ENCODE peak calls at places on chromosomes 13 and 19, in seven cellular contexts. E is left lung, C is Caco-2, L is brain microvascular endothelial cell, Z is A549, T is fibroblast of mammary gland, B is GM12865. U is an unnamed sample.

GRCh38 chr19:36213793-36214387 is 575 bp downstream of the ZNF565 start:
- DNase-seq in E (no peak), C (no peak), L (peak), Z (no peak), T (peak), B (no peak), U (no peak)

GRCh38 chr19:32336259-32337111 is 8.9 kb upstream of the ZNF507 start:
- DNase-seq in E (no peak), C (peak), L (peak), Z (peak), T (peak), B (no peak), U (peak)

GRCh38 chr13:34413538-34414210 is 528.4 kb upstream of the NBEA start:
- DNase-seq in E (no peak), C (no peak), L (no peak), Z (no peak), T (no peak), B (no peak), U (no peak)

GRCh38 chr13:110648155-110648819 is 32.9 kb downstream of the NAXD start:
- DNase-seq in E (peak), C (no peak), L (no peak), Z (no peak), T (no peak), B (no peak), U (no peak)

GRCh38 chr19:48553676-48554384 is 1.9 kb downstream of the SULT2B1 start:
- DNase-seq in E (no peak), C (peak), L (peak), Z (peak), T (peak), B (no peak), U (peak)

GRCh38 chr19:42628411-42629135 is 33.8 kb upstream of the CEACAM8 start:
- DNase-seq in E (no peak), C (no peak), L (no peak), Z (no peak), T (peak), B (peak), U (no peak)

GRCh38 chr13:100195568-100195967 is 106.7 kb downstream of the PCCA start:
- DNase-seq in E (no peak), C (no peak), L (no peak), Z (no peak), T (no peak), B (no peak), U (no peak)

GRCh38 chr13:75180805-75181455 is 301.0 kb downstream of the TBC1D4 start:
- DNase-seq in E (no peak), C (no peak), L (no peak), Z (peak), T (peak), B (no peak), U (peak)

GRCh38 chr13:106186366-106187030 is 349.0 kb downstream of the EFNB2 start:
- DNase-seq in E (no peak), C (no peak), L (no peak), Z (no peak), T (peak), B (no peak), U (no peak)

GRCh38 chr13:100989424-100989823 is 314.8 kb upstream of the TMTC4 start:
- DNase-seq in E (no peak), C (no peak), L (no peak), Z (no peak), T (no peak), B (no peak), U (no peak)

GRCh38 chr13:29722415-29722814 is 126.9 kb upstream of the SLC7A1 start:
- DNase-seq in E (no peak), C (no peak), L (no peak), Z (no peak), T (no peak), B (no peak), U (no peak)

GRCh38 chr13:51938454-51938853 is 72.8 kb downstream of the ATP7B start:
- DNase-seq in E (no peak), C (no peak), L (no peak), Z (no peak), T (no peak), B (no peak), U (no peak)

GRCh38 chr13:76737526-76737925 is 148.7 kb downstream of the KCTD12 start:
- DNase-seq in E (no peak), C (no peak), L (no peak), Z (no peak), T (no peak), B (no peak), U (no peak)

GRCh38 chr19:15673176-15673654 is 328 bp downstream of the CYP4F12 start:
- DNase-seq in E (no peak), C (no peak), L (no peak), Z (peak), T (no peak), B (no peak), U (no peak)

GRCh38 chr19:15297416-15298224 is 34.7 kb downstream of the BRD4 start:
- DNase-seq in E (no peak), C (peak), L (peak), Z (peak), T (peak), B (no peak), U (peak)

GRCh38 chr13:98575876-98576214 is 1.1 kb downstream of the STK24 start:
- DNase-seq in E (no peak), C (no peak), L (no peak), Z (no peak), T (no peak), B (no peak), U (peak)

GRCh38 chr13:98577823-98578285 is 947 bp upstream of the STK24 start:
- DNase-seq in E (no peak), C (no peak), L (no peak), Z (peak), T (no peak), B (no peak), U (no peak)

GRCh38 chr13:98575009-98575866 is 1.7 kb downstream of the STK24 start:
- DNase-seq in E (no peak), C (no peak), L (no peak), Z (no peak), T (no peak), B (no peak), U (peak)

GRCh38 chr13:98576215-98576945 is 527 bp downstream of the STK24 start:
- DNase-seq in E (peak), C (peak), L (no peak), Z (peak), T (no peak), B (peak), U (peak)

GRCh38 chr13:98576963-98577822 is at the start of gene STK24:
- DNase-seq in E (peak), C (peak), L (peak), Z (peak), T (peak), B (peak), U (peak)
- TF ChIP-seq CTCF in E (no peak), C (no peak), L (no peak), Z (no peak), T (no peak), B (no peak), U (no peak)

DNA sequence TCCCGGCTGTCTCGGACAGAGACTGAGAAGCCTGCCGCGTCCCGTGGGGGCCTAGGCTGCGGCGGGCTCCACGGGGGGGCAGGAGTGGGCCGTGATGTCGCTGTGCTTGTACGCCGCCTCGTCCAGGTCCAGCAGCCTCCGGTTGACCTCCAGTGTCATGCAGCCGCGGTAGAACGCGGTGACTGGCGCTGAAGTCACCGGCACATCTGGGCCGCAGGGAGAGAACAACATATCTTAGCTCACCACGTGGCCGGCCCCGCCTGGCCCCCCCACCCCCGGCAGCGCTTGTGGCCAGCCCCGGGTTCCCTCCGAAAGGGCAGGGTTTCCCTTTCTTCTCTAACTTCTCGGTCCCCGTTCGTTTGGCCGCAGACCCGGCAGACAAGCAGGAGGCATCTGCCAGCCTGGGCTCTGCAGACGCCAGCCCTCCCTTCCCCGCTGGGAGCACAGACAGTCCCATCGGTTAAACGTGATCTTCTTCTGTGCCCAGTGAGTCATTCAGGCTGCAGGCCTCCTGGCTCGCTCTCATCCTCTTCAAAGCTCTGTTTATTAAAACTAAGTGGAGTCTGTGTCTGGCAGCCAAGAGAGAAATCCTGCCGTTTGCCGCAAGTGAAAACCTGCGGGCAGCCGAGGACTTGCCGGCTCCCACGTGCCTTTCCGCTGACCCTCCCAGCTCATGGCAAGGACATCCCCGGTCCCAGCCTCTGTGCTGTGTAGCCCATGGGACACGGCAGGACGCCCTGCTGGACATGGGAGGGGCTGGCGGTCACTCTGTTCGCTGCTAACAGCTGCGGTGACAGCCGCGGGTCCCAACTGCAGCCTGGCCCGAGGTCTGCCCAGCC is 42.8 kb downstream of the GAS6 start:
- DNase-seq in E (peak), C (no peak), L (peak), Z (peak), T (peak), B (no peak), U (peak)
- H3K4me3 ChIP-seq in E (no peak), C (no peak), L (peak), Z (no peak), T (no peak), B (no peak), U (peak)

DNA sequence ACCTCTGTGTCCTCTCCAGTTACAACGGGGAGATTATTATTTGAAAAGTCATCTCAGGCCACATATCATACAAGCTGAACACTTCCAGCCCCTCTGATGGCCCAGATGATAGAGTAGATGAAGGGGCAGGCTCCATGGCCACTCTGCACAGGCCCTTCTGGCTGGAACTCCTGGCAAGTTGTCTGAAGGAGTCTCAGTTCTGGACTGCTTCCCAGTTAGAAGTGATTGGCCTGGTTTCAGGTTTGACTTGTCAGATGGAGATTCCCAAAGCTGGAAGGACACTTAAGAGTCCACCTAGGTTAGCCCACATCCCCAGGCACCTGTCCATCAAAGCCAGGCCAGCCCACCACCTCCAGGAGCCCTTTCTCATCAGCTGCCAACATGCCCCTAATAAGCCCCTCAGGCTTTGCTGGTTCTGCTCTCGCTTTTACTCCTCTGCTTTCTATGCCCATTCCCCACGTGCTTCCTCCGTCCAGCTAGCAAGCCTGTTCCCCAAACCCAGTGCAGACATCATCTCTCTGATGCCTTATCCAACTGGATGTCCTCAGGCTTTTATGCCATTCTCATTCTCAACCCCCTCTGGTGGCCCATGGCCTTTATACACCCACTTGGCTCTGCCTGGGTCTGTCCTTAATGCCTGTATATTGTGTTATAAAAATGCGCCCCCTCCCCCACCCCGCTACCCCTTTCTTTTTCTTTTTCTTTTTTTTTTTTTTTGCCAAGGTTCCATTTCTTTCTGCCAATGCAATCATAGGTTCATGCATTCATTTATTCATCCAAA is 56.5 kb downstream of the HSPH1 start:
- DNase-seq in E (no peak), C (no peak), L (no peak), Z (no peak), T (peak), B (no peak), U (no peak)
- TF ChIP-seq CTCF in E (no peak), C (no peak), L (peak), Z (no peak), T (no peak), B (peak), U (no peak)

DNA sequence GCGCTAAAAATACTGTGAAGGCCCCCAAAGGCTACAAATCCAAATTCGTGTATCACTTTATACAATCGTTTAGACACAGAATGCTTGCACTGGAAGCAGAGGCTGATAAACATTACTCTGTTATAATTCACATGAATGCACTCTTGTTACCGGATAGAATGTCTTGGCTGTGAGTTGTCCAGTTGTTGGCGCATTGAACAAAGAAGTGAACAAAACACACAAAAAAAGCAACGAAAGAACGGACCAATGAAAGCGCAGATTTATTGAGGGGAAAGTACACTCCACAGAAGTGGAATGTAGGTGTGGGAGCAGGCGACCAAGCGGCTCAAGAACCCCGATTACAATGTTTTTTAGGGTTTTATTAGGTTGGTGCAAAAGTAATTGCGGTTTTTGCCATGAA is 529 bp upstream of the ZNF418 start:
- DNase-seq in E (no peak), C (no peak), L (no peak), Z (no peak), T (no peak), B (no peak), U (no peak)
- H3K4me3 ChIP-seq in E (no peak), C (no peak), L (no peak), Z (no peak), T (no peak), B (no peak), U (no peak)

DNA sequence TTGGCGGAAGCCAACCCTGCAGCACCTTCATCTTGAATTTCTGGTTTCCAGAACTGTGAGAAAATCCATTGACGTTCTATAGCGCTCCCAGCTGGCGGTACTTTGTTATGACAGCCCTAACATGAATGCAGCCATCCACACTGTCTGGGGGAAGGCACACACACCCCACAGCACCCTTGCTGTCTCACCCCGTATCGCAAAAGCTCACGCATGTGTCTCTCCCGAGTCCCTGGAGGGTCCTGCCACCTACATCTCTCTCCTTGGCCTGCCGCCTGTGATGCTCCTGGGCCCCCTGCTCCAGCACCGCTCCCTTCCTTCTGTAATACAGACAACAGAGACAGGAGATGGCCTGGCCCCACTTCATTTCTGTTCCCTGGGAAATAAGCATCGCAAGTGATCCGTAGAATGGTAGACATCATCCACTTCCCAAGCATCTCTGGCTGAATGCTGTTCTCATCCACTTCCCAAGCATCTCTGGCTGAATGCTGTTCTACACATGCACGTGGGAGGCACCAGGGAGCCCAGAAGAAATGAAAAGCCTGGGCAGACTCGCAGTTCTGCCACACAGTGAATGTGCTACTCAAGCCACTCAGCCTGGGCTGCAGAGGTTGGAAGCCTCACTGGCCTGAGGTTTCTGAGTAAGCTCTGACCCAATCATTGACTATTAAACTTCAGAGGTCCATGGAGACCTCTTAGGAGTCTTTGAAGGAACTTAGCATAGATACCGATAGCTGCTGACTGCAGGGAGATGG is 29.6 kb downstream of the EPN1 start:
- DNase-seq in E (no peak), C (no peak), L (no peak), Z (no peak), T (peak), B (no peak), U (no peak)
- TF ChIP-seq CTCF in E (no peak), C (no peak), L (no peak), Z (no peak), T (no peak), B (peak), U (peak)

DNA sequence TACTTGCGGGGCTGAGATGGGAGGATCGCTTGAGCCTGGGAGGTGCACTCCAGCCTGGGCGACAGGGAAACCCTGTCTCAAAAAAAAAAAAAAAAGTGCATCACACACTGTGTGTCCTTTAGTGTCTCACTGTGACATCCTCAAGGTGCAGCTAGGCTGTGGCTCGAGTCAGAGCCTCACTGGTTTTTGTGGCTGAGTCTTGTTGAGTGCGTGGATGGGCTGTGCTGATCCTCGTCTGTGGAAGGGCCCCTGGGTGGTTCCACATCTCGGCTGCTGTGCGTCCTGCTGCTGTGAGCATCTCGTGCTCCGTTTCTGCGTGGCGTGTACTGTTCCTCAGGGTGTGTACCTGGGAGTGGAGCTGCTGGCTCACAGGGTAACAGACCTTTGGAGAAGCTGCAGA is 11.2 kb downstream of the STK11 start:
- DNase-seq in E (no peak), C (no peak), L (no peak), Z (no peak), T (no peak), B (no peak), U (no peak)
- H3K4me3 ChIP-seq in E (no peak), C (no peak), L (no peak), Z (no peak), T (no peak), B (no peak), U (no peak)

DNA sequence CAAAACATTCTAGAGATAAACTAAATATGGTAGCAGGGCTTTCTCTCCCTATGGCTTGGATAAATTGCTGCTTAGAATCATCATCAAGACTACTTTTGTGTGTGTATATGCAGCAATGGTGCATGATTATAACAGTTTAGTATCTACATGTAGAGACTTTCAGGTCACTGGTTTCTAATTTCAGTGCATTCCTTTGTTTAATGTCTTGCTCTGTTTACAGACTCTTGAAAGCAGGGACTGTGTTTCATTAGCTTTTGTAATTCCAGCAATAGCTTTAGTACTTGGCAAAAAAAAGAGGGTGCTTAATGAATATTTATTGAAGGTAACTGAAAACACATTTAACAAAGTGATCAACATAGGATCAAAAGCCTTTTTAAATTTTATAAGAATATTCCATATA is 420.6 kb downstream of the PCDH9 start:
- DNase-seq in E (no peak), C (no peak), L (no peak), Z (no peak), T (no peak), B (no peak), U (peak)
- TF ChIP-seq CTCF in E (no peak), C (no peak), L (no peak), Z (no peak), T (no peak), B (no peak), U (no peak)

GRCh38 chr13:94702181-94703041 is 9.9 kb downstream of the SOX21 start:
- DNase-seq in E (no peak), C (no peak), L (no peak), Z (no peak), T (no peak), B (no peak), U (no peak)

GRCh38 chr13:94703721-94704314 is 8.5 kb downstream of the SOX21 start:
- DNase-seq in E (no peak), C (no peak), L (no peak), Z (no peak), T (no peak), B (no peak), U (no peak)

GRCh38 chr13:94701313-94702180 is 10.8 kb downstream of the SOX21 start:
- DNase-seq in E (no peak), C (no peak), L (no peak), Z (no peak), T (no peak), B (no peak), U (no peak)

GRCh38 chr13:94704347-94705080 is 7.8 kb downstream of the SOX21 start:
- DNase-seq in E (no peak), C (no peak), L (no peak), Z (no peak), T (no peak), B (no peak), U (no peak)

DNA sequence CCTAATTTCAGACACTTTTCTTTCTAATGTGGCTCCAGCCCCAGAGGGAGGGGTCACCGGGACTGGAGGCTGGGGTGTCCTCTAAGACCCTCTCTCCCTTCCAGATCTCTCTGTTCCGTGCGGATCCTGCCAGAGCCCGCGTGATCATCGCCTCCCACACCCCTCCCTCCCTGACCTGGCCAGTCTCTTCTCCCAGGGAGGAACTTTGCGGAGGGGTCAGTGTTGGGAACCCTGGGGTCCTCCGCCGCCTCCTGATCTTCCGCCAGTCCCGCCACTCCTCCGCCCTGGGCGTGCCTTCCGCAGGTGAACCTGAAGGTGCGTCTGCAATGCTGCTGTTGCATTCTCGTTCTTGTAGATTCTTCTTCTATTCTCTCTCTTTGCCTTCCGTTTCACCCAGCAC is 9.1 kb downstream of the SOX21 start:
- DNase-seq in E (no peak), C (no peak), L (no peak), Z (no peak), T (no peak), B (no peak), U (no peak)
- H3K4me3 ChIP-seq in E (no peak), C (no peak), L (no peak), Z (no peak), T (no peak), B (no peak), U (no peak)

U was measured in fibroblast of villous mesenchyme.